ENCODE peak calls at places on chromosomes 6 and 20, in five cellular contexts. X is A549, Y is sigmoid colon, W is thyroid gland, R is IMR-90. S is an unnamed sample.

GRCh38 chr6:114312931-114313330 is 29.9 kb downstream of the HS3ST5 start:
- DNase-seq in X (no peak), Y (no peak), W (no peak), R (no peak), S (no peak)

GRCh38 chr20:1526896-1527295 is 30.6 kb downstream of the SIRPD start:
- DNase-seq in X (no peak), Y (no peak), W (no peak), R (peak), S (no peak)

GRCh38 chr6:169571123-169571962 is 130.5 kb downstream of the WDR27 start:
- DNase-seq in X (peak), Y (no peak), W (no peak), R (peak), S (no peak)

GRCh38 chr6:30685977-30686907 is at the start of gene PPP1R18:
- DNase-seq in X (no peak), Y (peak), W (peak), R (peak), S (peak)

GRCh38 chr6:43687437-43688347 is at the start of gene MRPS18A:
- DNase-seq in X (peak), Y (peak), W (peak), R (peak), S (peak)

GRCh38 chr6:52995913-52996685 is 1.0 kb upstream of the GSTA4 start:
- DNase-seq in X (peak), Y (peak), W (peak), R (peak), S (no peak)

GRCh38 chr6:150053450-150053849 is 15.5 kb downstream of the ULBP3 start:
- DNase-seq in X (no peak), Y (no peak), W (no peak), R (no peak), S (no peak)

GRCh38 chr6:158825951-158826306 is 6.8 kb upstream of the EZR start:
- DNase-seq in X (no peak), Y (peak), W (peak), R (peak), S (no peak)

GRCh38 chr6:10248378-10248843 is 166.5 kb downstream of the TFAP2A start:
- DNase-seq in X (no peak), Y (no peak), W (no peak), R (peak), S (no peak)

GRCh38 chr6:52363222-52363867 is 1.4 kb downstream of the PAQR8 start:
- DNase-seq in X (no peak), Y (no peak), W (peak), R (peak), S (no peak)

GRCh38 chr20:37669062-37669772 is 24.6 kb upstream of the CTNNBL1 start:
- DNase-seq in X (no peak), Y (no peak), W (no peak), R (no peak), S (no peak)

GRCh38 chr20:24132246-24132645 is 143.7 kb upstream of the GGTLC1 start:
- DNase-seq in X (no peak), Y (peak), W (no peak), R (no peak), S (no peak)

GRCh38 chr6:83758533-83758932 is 49.6 kb upstream of the SNAP91 start:
- DNase-seq in X (no peak), Y (no peak), W (no peak), R (no peak), S (no peak)

GRCh38 chr6:168130683-168131371 is 51.8 kb upstream of the FRMD1 start:
- DNase-seq in X (no peak), Y (peak), W (no peak), R (no peak), S (no peak)

GRCh38 chr6:11331136-11331535 is 98.7 kb upstream of the NEDD9 start:
- DNase-seq in X (no peak), Y (no peak), W (no peak), R (no peak), S (no peak)

GRCh38 chr20:5080384-5080877 is 39.3 kb downstream of the PCNA start:
- DNase-seq in X (no peak), Y (peak), W (peak), R (peak), S (no peak)
- TF ChIP-seq CTCF in X (no peak), Y (no peak), W (no peak), R (no peak), S (no peak)

DNA sequence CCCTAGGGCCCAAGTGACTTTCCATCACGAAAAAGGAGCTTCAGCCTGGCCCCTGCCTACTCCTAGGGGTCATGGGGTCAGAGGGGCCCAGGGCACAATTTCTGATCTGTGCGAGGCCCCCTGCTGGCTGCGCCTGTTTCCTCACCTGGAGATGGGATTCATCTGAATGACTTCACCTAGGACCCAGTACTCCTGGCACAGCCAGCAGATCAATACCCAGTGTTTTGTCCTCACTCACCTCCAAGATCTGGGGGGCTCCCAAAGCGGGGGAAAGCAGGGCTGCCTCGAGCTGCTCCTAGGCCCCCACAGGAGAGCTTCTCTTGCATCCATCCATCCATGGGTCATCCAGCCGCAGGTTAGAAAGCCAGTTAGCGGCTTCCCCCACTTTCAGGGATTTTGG is 33.8 kb downstream of the CD40 start:
- DNase-seq in X (peak), Y (no peak), W (no peak), R (no peak), S (peak)
- TF ChIP-seq CTCF in X (peak), Y (no peak), W (no peak), R (peak), S (peak)

GRCh38 chr6:25331085-25331685 is 52.0 kb downstream of the CARMIL1 start:
- DNase-seq in X (no peak), Y (no peak), W (no peak), R (no peak), S (no peak)

GRCh38 chr6:25333471-25333870 is 54.3 kb downstream of the CARMIL1 start:
- DNase-seq in X (no peak), Y (no peak), W (no peak), R (no peak), S (no peak)

GRCh38 chr6:25329982-25330381 is 50.8 kb downstream of the CARMIL1 start:
- DNase-seq in X (no peak), Y (no peak), W (no peak), R (no peak), S (no peak)

GRCh38 chr6:25332671-25333071 is 53.5 kb downstream of the CARMIL1 start:
- DNase-seq in X (no peak), Y (no peak), W (no peak), R (no peak), S (peak)

GRCh38 chr6:25332165-25332564 is 53.0 kb downstream of the CARMIL1 start:
- DNase-seq in X (no peak), Y (no peak), W (no peak), R (no peak), S (no peak)
- TF ChIP-seq CTCF in X (no peak), Y (no peak), W (no peak), R (no peak), S (no peak)

DNA sequence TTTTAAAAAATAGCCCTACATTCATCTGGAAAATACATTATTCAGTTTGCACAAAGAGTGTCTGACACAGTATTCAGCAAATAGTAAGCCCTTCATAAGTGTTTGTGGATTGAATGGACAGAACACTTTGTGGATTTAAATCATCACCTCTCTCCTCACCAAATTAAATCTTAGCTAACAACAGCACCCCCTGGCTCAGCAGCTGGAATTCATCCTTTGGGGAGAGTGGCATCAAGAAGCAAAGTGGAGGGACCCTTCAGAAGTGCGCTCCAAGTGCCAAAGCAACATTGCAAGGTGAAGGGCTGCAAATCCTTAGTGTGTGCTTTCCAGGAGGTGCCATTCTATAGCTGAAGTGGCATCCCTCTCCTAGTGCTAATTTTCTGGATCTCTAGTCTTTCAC is 891.9 kb downstream of the C6orf118 start:
- DNase-seq in X (no peak), Y (no peak), W (no peak), R (no peak), S (no peak)
- TF ChIP-seq CTCF in X (no peak), Y (no peak), W (no peak), R (no peak), S (no peak)

GRCh38 chr6:5398530-5398929 is 137.2 kb downstream of the FARS2 start:
- DNase-seq in X (peak), Y (no peak), W (no peak), R (peak), S (peak)
- TF ChIP-seq CTCF in X (peak), Y (no peak), W (peak), R (peak), S (peak)

GRCh38 chr6:4466769-4467480 is 309.3 kb upstream of the CDYL start:
- DNase-seq in X (no peak), Y (no peak), W (no peak), R (no peak), S (no peak)
- TF ChIP-seq CTCF in X (no peak), Y (no peak), W (peak), R (no peak), S (no peak)

GRCh38 chr20:2816583-2817340 is 598 bp downstream of the TMEM239 start:
- DNase-seq in X (no peak), Y (no peak), W (no peak), R (peak), S (no peak)
- TF ChIP-seq CTCF in X (no peak), Y (no peak), W (no peak), R (no peak), S (no peak)

GRCh38 chr20:12287575-12287974 is 369.9 kb downstream of the BTBD3 start:
- DNase-seq in X (no peak), Y (no peak), W (no peak), R (no peak), S (no peak)
- TF ChIP-seq CTCF in X (no peak), Y (no peak), W (no peak), R (no peak), S (no peak)